ENCODE peak calls at places on chromosome 3, in eight cellular contexts. One of them, this sample, is unnamed.

GRCh38 chr3:153442799-153443487 is 280.9 kb downstream of the RAP2B start:
- DNase-seq in RCC 7860: no peak
- DNase-seq in GM12865: no peak
- DNase-seq in A549: no peak
- DNase-seq in A673: no peak
- DNase-seq in kidney tubule cell: no peak
- DNase-seq in NCI-H1092 treated with DMSO at 0.1 percent for 48 hours: no peak
- DNase-seq in stimulated activated naive CD8-positive, alpha-beta T cell treated with anti-CD3 and anti-CD28 coated beads, Interleukin-15, amount 100 ng/mL, for 72 hours: no peak
- DNase-seq in this sample: no peak

GRCh38 chr3:52361893-52362292 is 45.8 kb downstream of the DNAH1 start:
- DNase-seq in GM12865: no peak
- DNase-seq in A549: no peak
- DNase-seq in stimulated activated naive CD8-positive, alpha-beta T cell treated with anti-CD3 and anti-CD28 coated beads, Interleukin-15, amount 100 ng/mL, for 72 hours: no peak
- DNase-seq in A673: no peak
- DNase-seq in NCI-H1092 treated with DMSO at 0.1 percent for 48 hours: no peak
- DNase-seq in RCC 7860: no peak
- DNase-seq in kidney tubule cell: no peak
- DNase-seq in this sample: no peak

GRCh38 chr3:86988235-86988634 is 2.7 kb downstream of the VGLL3 start:
- DNase-seq in A549: no peak
- DNase-seq in NCI-H1092 treated with DMSO at 0.1 percent for 48 hours: no peak
- DNase-seq in GM12865: no peak
- DNase-seq in RCC 7860: no peak
- DNase-seq in A673: peak; percentile 20
- DNase-seq in kidney tubule cell: no peak
- DNase-seq in stimulated activated naive CD8-positive, alpha-beta T cell treated with anti-CD3 and anti-CD28 coated beads, Interleukin-15, amount 100 ng/mL, for 72 hours: no peak
- DNase-seq in this sample: no peak

GRCh38 chr3:27559835-27560234 is 75.7 kb upstream of the SLC4A7 start:
- DNase-seq in NCI-H1092 treated with DMSO at 0.1 percent for 48 hours: no peak
- DNase-seq in kidney tubule cell: no peak
- DNase-seq in A673: no peak
- DNase-seq in GM12865: no peak
- DNase-seq in stimulated activated naive CD8-positive, alpha-beta T cell treated with anti-CD3 and anti-CD28 coated beads, Interleukin-15, amount 100 ng/mL, for 72 hours: no peak
- DNase-seq in RCC 7860: no peak
- DNase-seq in A549: no peak
- DNase-seq in this sample: no peak

GRCh38 chr3:48851407-48851806 is 3.7 kb upstream of the PRKAR2A start:
- DNase-seq in NCI-H1092 treated with DMSO at 0.1 percent for 48 hours: peak; percentile 20
- DNase-seq in A673: peak; percentile 10
- DNase-seq in GM12865: no peak
- DNase-seq in RCC 7860: no peak
- DNase-seq in stimulated activated naive CD8-positive, alpha-beta T cell treated with anti-CD3 and anti-CD28 coated beads, Interleukin-15, amount 100 ng/mL, for 72 hours: no peak
- DNase-seq in A549: no peak
- DNase-seq in kidney tubule cell: no peak
- DNase-seq in this sample: no peak

GRCh38 chr3:46968783-46969428 is 7.6 kb downstream of the CCDC12 start:
- DNase-seq in kidney tubule cell: no peak
- DNase-seq in A549: no peak
- DNase-seq in RCC 7860: no peak
- DNase-seq in GM12865: no peak
- DNase-seq in NCI-H1092 treated with DMSO at 0.1 percent for 48 hours: no peak
- DNase-seq in stimulated activated naive CD8-positive, alpha-beta T cell treated with anti-CD3 and anti-CD28 coated beads, Interleukin-15, amount 100 ng/mL, for 72 hours: no peak
- DNase-seq in A673: no peak
- DNase-seq in this sample: no peak

GRCh38 chr3:58153371-58153770 is 57.4 kb downstream of the DNASE1L3 start:
- DNase-seq in RCC 7860: no peak
- DNase-seq in A673: no peak
- DNase-seq in kidney tubule cell: no peak
- DNase-seq in GM12865: no peak
- DNase-seq in NCI-H1092 treated with DMSO at 0.1 percent for 48 hours: no peak
- DNase-seq in stimulated activated naive CD8-positive, alpha-beta T cell treated with anti-CD3 and anti-CD28 coated beads, Interleukin-15, amount 100 ng/mL, for 72 hours: no peak
- DNase-seq in A549: no peak
- DNase-seq in this sample: no peak

GRCh38 chr3:13045904-13046568 is 27.2 kb downstream of the IQSEC1 start:
- DNase-seq in GM12865: peak; percentile 88
- DNase-seq in A549: no peak
- DNase-seq in RCC 7860: no peak
- DNase-seq in kidney tubule cell: no peak
- DNase-seq in NCI-H1092 treated with DMSO at 0.1 percent for 48 hours: no peak
- DNase-seq in A673: no peak
- DNase-seq in stimulated activated naive CD8-positive, alpha-beta T cell treated with anti-CD3 and anti-CD28 coated beads, Interleukin-15, amount 100 ng/mL, for 72 hours: no peak
- DNase-seq in this sample: peak; percentile 31

GRCh38 chr3:182969277-182969676 is 11.1 kb downstream of the DCUN1D1 start:
- DNase-seq in GM12865: no peak
- DNase-seq in RCC 7860: peak; percentile 29
- DNase-seq in A549: peak; percentile 8
- DNase-seq in A673: peak; percentile 73
- DNase-seq in stimulated activated naive CD8-positive, alpha-beta T cell treated with anti-CD3 and anti-CD28 coated beads, Interleukin-15, amount 100 ng/mL, for 72 hours: no peak
- DNase-seq in kidney tubule cell: peak; percentile 63
- DNase-seq in NCI-H1092 treated with DMSO at 0.1 percent for 48 hours: no peak
- DNase-seq in this sample: no peak